ENCODE peak calls at places on chromosome 22, in four cellular contexts. One of them, this sample, is unnamed.

GRCh38 chr22:46774456-46775363 is 12.3 kb downstream of the TBC1D22A start:
- DNase-seq in keratinocyte: no peak
- DNase-seq in K562: no peak
- DNase-seq in IMR-90: no peak
- DNase-seq in this sample: no peak

GRCh38 chr22:44895296-44896055 is 114.3 kb downstream of the PHF21B start:
- DNase-seq in IMR-90: no peak
- DNase-seq in keratinocyte: no peak
- DNase-seq in K562: no peak
- DNase-seq in this sample: no peak

GRCh38 chr22:30273196-30273595 is 6.5 kb upstream of the OSM start:
- DNase-seq in keratinocyte: no peak
- DNase-seq in K562: no peak
- DNase-seq in IMR-90: no peak
- DNase-seq in this sample: no peak

GRCh38 chr22:30609260-30610185 is 2.5 kb downstream of the TCN2 start:
- DNase-seq in K562: peak; percentile 83
- DNase-seq in keratinocyte: no peak
- DNase-seq in IMR-90: peak; percentile 86
- DNase-seq in this sample: peak; percentile 82

GRCh38 chr22:32720924-32721323 is 80.6 kb upstream of the TIMP3 start:
- DNase-seq in K562: no peak
- DNase-seq in keratinocyte: no peak
- DNase-seq in IMR-90: peak; percentile 62
- DNase-seq in this sample: no peak

GRCh38 chr22:23862103-23862502 is 4.4 kb downstream of the SLC2A11 start:
- DNase-seq in K562: peak; percentile 14
- DNase-seq in keratinocyte: no peak
- DNase-seq in IMR-90: peak; percentile 52
- DNase-seq in this sample: peak; percentile 50

GRCh38 chr22:47180796-47181195 is 418.3 kb downstream of the TBC1D22A start:
- DNase-seq in K562: no peak
- DNase-seq in keratinocyte: no peak
- DNase-seq in IMR-90: no peak
- DNase-seq in this sample: no peak

GRCh38 chr22:45127866-45128265 is 35.9 kb upstream of the NUP50 start:
- DNase-seq in IMR-90: peak; percentile 75
- DNase-seq in K562: no peak
- DNase-seq in keratinocyte: peak; percentile 5
- DNase-seq in this sample: no peak

GRCh38 chr22:44129614-44129976 is 51.1 kb upstream of the PARVG start:
- DNase-seq in keratinocyte: no peak
- DNase-seq in K562: peak; percentile 18
- DNase-seq in IMR-90: peak; percentile 56
- DNase-seq in this sample: peak; percentile 29

GRCh38 chr22:36561291-36561811 is 32.4 kb upstream of the EIF3D start:
- DNase-seq in K562: no peak
- DNase-seq in IMR-90: no peak
- DNase-seq in keratinocyte: no peak
- DNase-seq in this sample: no peak

GRCh38 chr22:36155702-36156101 is 4.9 kb downstream of the APOL3 start:
- DNase-seq in K562: no peak
- DNase-seq in IMR-90: no peak
- DNase-seq in keratinocyte: no peak
- DNase-seq in this sample: peak; percentile 62

GRCh38 chr22:23147632-23148387 is 2.5 kb downstream of the RAB36 start:
- DNase-seq in keratinocyte: no peak
- DNase-seq in IMR-90: peak; percentile 90
- DNase-seq in K562: peak; percentile 56
- DNase-seq in this sample: peak; percentile 40

GRCh38 chr22:29443861-29444431 is 5.6 kb downstream of the RFPL1 start:
- DNase-seq in keratinocyte: no peak
- DNase-seq in K562: no peak
- DNase-seq in IMR-90: no peak
- DNase-seq in this sample: no peak

GRCh38 chr22:28857288-28857687 is 26.1 kb upstream of the ZNRF3 start:
- DNase-seq in K562: no peak
- DNase-seq in IMR-90: no peak
- DNase-seq in keratinocyte: no peak
- DNase-seq in this sample: no peak

GRCh38 chr22:44244265-44244822 is 63.6 kb downstream of the PARVG start:
- DNase-seq in K562: no peak
- DNase-seq in IMR-90: no peak
- DNase-seq in keratinocyte: no peak
- DNase-seq in this sample: no peak

GRCh38 chr22:47213571-47214230 is 451.3 kb downstream of the TBC1D22A start:
- DNase-seq in K562: peak; percentile 57
- DNase-seq in keratinocyte: no peak
- DNase-seq in IMR-90: no peak
- DNase-seq in this sample: no peak

GRCh38 chr22:21762712-21763581 is 27.4 kb upstream of the YPEL1 start:
- DNase-seq in K562: no peak
- DNase-seq in IMR-90: no peak
- DNase-seq in keratinocyte: no peak
- DNase-seq in this sample: no peak

GRCh38 chr22:46286006-46286405 is 10.7 kb upstream of the GTSE1 start:
- DNase-seq in IMR-90: peak; percentile 39
- DNase-seq in keratinocyte: no peak
- DNase-seq in K562: no peak
- DNase-seq in this sample: no peak

GRCh38 chr22:46057762-46058420 is 80.9 kb upstream of the WNT7B start:
- DNase-seq in keratinocyte: no peak
- DNase-seq in K562: no peak
- DNase-seq in IMR-90: no peak
- DNase-seq in this sample: no peak

GRCh38 chr22:17770180-17771077 is 3.8 kb downstream of the BID start:
- DNase-seq in IMR-90: no peak
- DNase-seq in K562: no peak
- DNase-seq in keratinocyte: no peak
- DNase-seq in this sample: no peak
- H3K9me1 ChIP-seq in IMR-90: peaks cover 18% of the 10 kb centered on the region
- H3K9me1 ChIP-seq in K562: no peaks in the 10 kb centered on the region
- H3K9me1 ChIP-seq in keratinocyte: no peaks in the 10 kb centered on the region
- H3K9me1 ChIP-seq in this sample: no peaks in the 10 kb centered on the region

GRCh38 chr22:48640890-48641771 is 1186.5 kb downstream of the BRD1 start:
- DNase-seq in K562: no peak
- DNase-seq in IMR-90: no peak
- DNase-seq in keratinocyte: no peak
- DNase-seq in this sample: no peak
- H3K9me1 ChIP-seq in K562: no peaks in the 10 kb centered on the region
- H3K9me1 ChIP-seq in IMR-90: no peaks in the 10 kb centered on the region
- H3K9me1 ChIP-seq in keratinocyte: no peaks in the 10 kb centered on the region
- H3K9me1 ChIP-seq in this sample: no peaks in the 10 kb centered on the region

DNA sequence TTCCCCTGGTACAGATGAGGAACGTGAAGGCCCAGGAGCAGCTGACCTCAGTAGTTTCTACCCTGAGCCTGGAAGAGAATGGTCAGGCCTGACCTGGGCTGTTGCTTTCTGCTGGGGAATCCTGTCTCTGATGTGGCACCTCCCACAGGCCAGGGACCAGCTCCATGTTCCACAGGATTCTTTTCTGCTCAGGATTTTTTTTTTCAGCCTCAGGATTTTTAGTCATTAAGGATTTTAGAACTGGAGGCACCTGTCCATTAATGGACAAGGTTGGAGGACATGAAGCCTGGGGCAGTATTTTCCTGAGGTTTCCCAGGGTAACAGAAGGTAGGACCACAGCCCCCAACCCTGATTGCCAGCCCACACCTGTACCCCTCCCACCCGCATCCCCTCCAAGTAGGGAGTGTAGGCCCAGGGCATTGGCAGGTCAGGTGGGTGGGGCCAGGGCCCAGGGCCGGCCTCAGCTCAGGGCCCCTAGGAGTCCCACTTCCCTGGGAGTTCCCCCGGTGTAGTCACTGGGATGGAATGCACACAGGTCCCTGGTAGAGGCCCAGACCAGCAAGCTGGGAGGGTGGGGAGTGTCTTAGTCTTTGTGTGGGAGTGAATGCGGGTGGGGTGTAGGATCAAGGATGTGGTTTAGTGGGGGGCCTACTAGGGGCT is 16.1 kb downstream of the BIK start:
- DNase-seq in IMR-90: peak; percentile 85
- DNase-seq in K562: peak; percentile 62
- DNase-seq in keratinocyte: peak; percentile 89
- DNase-seq in this sample: peak; percentile 29
- H3K9me1 ChIP-seq in IMR-90: peaks cover 11% of the 10 kb centered on the region
- H3K9me1 ChIP-seq in K562: no peaks in the 10 kb centered on the region
- H3K9me1 ChIP-seq in keratinocyte: no peaks in the 10 kb centered on the region
- H3K9me1 ChIP-seq in this sample: no peaks in the 10 kb centered on the region

DNA sequence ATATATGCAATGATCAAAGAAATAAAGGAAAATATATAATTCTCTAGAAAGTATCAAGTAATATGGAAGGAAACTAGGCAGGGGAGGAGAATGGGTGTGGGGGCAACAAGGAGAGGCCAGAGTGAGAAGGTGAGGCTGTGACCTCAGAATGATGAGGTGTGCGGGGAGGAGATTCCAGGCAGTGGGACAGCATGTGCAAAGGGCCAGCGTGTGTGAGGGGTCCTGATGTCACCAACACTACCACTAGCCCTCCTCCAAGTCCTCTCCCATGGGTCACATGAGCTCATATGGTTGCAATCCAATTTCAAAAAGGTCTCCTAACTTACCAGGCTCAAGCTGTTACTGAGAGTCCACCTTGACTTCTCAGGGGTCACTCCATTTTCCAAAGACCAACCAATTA is 463.9 kb downstream of the MN1 start:
- DNase-seq in IMR-90: no peak
- DNase-seq in keratinocyte: no peak
- DNase-seq in K562: no peak
- DNase-seq in this sample: no peak
- H3K9me1 ChIP-seq in IMR-90: no peaks in the 10 kb centered on the region
- H3K9me1 ChIP-seq in keratinocyte: no peaks in the 10 kb centered on the region
- H3K9me1 ChIP-seq in K562: no peaks in the 10 kb centered on the region
- H3K9me1 ChIP-seq in this sample: no peaks in the 10 kb centered on the region

GRCh38 chr22:41910050-41910598 is 4.8 kb downstream of the SHISA8 start:
- DNase-seq in K562: no peak
- DNase-seq in IMR-90: no peak
- DNase-seq in keratinocyte: no peak
- DNase-seq in this sample: no peak

GRCh38 chr22:41908409-41909289 is 6.2 kb downstream of the SHISA8 start:
- DNase-seq in K562: no peak
- DNase-seq in IMR-90: no peak
- DNase-seq in keratinocyte: no peak
- DNase-seq in this sample: no peak

GRCh38 chr22:41910599-41911291 is 4.1 kb downstream of the SHISA8 start:
- DNase-seq in keratinocyte: no peak
- DNase-seq in K562: no peak
- DNase-seq in IMR-90: no peak
- DNase-seq in this sample: no peak

GRCh38 chr22:41907436-41908401 is 7.2 kb downstream of the SHISA8 start:
- DNase-seq in IMR-90: peak; percentile 13
- DNase-seq in K562: no peak
- DNase-seq in keratinocyte: no peak
- DNase-seq in this sample: no peak

GRCh38 chr22:41909290-41910049 is 5.4 kb downstream of the SHISA8 start:
- DNase-seq in keratinocyte: no peak
- DNase-seq in IMR-90: no peak
- DNase-seq in K562: no peak
- DNase-seq in this sample: no peak
- H3K9me1 ChIP-seq in keratinocyte: no peaks in the 10 kb centered on the region
- H3K9me1 ChIP-seq in IMR-90: no peaks in the 10 kb centered on the region
- H3K9me1 ChIP-seq in K562: no peaks in the 10 kb centered on the region
- H3K9me1 ChIP-seq in this sample: no peaks in the 10 kb centered on the region

DNA sequence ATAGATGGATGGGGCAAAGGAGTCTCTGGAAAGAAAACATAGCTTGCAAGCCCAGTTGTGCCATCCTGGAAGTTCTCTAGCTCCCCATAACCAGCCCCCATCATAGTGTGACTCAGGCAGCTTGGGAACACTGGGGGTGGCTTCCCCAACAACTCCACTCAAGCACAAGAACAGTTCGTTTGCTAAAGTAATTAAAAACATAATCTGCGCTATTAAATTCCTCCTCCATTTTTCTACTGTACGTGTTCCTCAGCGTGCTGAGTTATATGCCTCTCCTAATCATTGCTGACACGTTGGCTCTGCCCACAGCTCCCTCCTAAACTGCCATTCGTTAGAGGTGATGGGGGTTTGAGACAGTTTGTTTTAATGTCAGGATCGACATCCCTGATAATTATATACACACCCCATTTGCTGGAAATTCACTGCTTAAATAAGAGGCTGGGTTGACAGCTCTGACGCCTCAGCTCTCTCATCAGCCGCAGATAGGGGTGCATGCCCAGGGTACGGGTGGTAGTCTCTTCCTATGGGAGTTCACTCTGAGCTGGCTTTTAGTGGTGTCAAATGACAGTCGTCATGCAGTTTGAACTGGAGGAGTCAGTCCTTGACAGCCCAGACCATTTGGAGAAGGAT is 59.5 kb upstream of the SEZ6L start:
- DNase-seq in K562: no peak
- DNase-seq in IMR-90: no peak
- DNase-seq in keratinocyte: no peak
- DNase-seq in this sample: no peak
- H3K9me1 ChIP-seq in K562: no peaks in the 10 kb centered on the region
- H3K9me1 ChIP-seq in IMR-90: no peaks in the 10 kb centered on the region
- H3K9me1 ChIP-seq in keratinocyte: no peaks in the 10 kb centered on the region
- H3K9me1 ChIP-seq in this sample: no peaks in the 10 kb centered on the region

DNA sequence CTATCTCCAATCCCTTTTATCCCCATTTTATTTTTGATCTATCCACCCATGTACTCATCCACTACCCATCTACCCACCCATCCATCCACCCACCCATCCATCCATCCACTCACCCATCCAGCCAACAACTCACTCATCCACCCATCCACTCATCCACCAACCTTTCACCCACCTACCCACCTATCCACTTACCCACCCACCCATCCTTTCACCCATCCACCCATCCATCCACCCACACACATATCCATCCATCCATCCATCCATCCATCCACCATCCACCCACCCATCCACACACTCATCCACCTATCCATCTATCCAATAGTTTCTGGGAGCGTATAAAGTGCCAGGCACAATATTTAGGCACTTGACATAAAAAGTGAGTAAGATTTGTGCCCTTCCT is 39.2 kb upstream of the NFAM1 start:
- DNase-seq in IMR-90: no peak
- DNase-seq in K562: no peak
- DNase-seq in keratinocyte: no peak
- DNase-seq in this sample: no peak
- H3K9me1 ChIP-seq in IMR-90: no peaks in the 10 kb centered on the region
- H3K9me1 ChIP-seq in K562: no peaks in the 10 kb centered on the region
- H3K9me1 ChIP-seq in keratinocyte: no peaks in the 10 kb centered on the region
- H3K9me1 ChIP-seq in this sample: no peaks in the 10 kb centered on the region